ENCODE peak calls at places on chromosomes 11 and 22, in four cellular contexts. One of them, this sample, is unnamed.
A peak's percentile ranks its signal among the peaks of the same experiment; 100 is the strongest.

GRCh38 chr11:117832511-117832910 is 8.0 kb upstream of the FXYD2 start:
- DNase-seq in CD4-positive, CD25-positive, alpha-beta regulatory T cell: no peak
- DNase-seq in PC-3: no peak
- DNase-seq in IMR-90: no peak
- DNase-seq in this sample: no peak

GRCh38 chr22:19775496-19776325 is 15.1 kb downstream of the TBX1 start:
- DNase-seq in CD4-positive, CD25-positive, alpha-beta regulatory T cell: no peak
- DNase-seq in PC-3: no peak
- DNase-seq in IMR-90: no peak
- DNase-seq in this sample: no peak

GRCh38 chr22:49754674-49755590 is 72.7 kb downstream of the BRD1 start:
- DNase-seq in CD4-positive, CD25-positive, alpha-beta regulatory T cell: no peak
- DNase-seq in PC-3: no peak
- DNase-seq in IMR-90: no peak
- DNase-seq in this sample: no peak

GRCh38 chr22:32850157-32850556 is 48.7 kb downstream of the TIMP3 start:
- DNase-seq in CD4-positive, CD25-positive, alpha-beta regulatory T cell: no peak
- DNase-seq in PC-3: no peak
- DNase-seq in IMR-90: no peak
- DNase-seq in this sample: no peak

GRCh38 chr11:67638535-67639437 is 777 bp downstream of the TBX10 start:
- DNase-seq in CD4-positive, CD25-positive, alpha-beta regulatory T cell: no peak
- DNase-seq in PC-3: no peak
- DNase-seq in IMR-90: no peak
- DNase-seq in this sample: no peak

GRCh38 chr11:77668760-77669159 is 31.2 kb upstream of the CLNS1A start:
- DNase-seq in CD4-positive, CD25-positive, alpha-beta regulatory T cell: no peak
- DNase-seq in PC-3: peak; percentile 41
- DNase-seq in IMR-90: peak; percentile 62
- DNase-seq in this sample: no peak

GRCh38 chr11:10991372-10991771 is 133.5 kb upstream of the ZBED5 start:
- DNase-seq in CD4-positive, CD25-positive, alpha-beta regulatory T cell: no peak
- DNase-seq in PC-3: no peak
- DNase-seq in IMR-90: no peak
- DNase-seq in this sample: no peak

GRCh38 chr11:255176-255575 is 18.4 kb downstream of the PSMD13 start:
- DNase-seq in CD4-positive, CD25-positive, alpha-beta regulatory T cell: no peak
- DNase-seq in PC-3: no peak
- DNase-seq in IMR-90: peak; percentile 12
- DNase-seq in this sample: no peak

GRCh38 chr11:97770570-97770969 is 1250.2 kb upstream of the CNTN5 start:
- DNase-seq in CD4-positive, CD25-positive, alpha-beta regulatory T cell: no peak
- DNase-seq in PC-3: no peak
- DNase-seq in IMR-90: no peak
- DNase-seq in this sample: no peak

GRCh38 chr11:131760191-131760951 is 390.0 kb downstream of the NTM start:
- DNase-seq in CD4-positive, CD25-positive, alpha-beta regulatory T cell: no peak
- DNase-seq in PC-3: no peak
- DNase-seq in IMR-90: peak; percentile 95
- DNase-seq in this sample: no peak

GRCh38 chr22:24421428-24421931 is 5.9 kb upstream of the ADORA2A start:
- DNase-seq in CD4-positive, CD25-positive, alpha-beta regulatory T cell: peak; percentile 62
- DNase-seq in PC-3: peak; percentile 14
- DNase-seq in IMR-90: no peak
- DNase-seq in this sample: peak; percentile 51

GRCh38 chr11:128772814-128773213 is 78.9 kb downstream of the FLI1 start:
- DNase-seq in CD4-positive, CD25-positive, alpha-beta regulatory T cell: peak; percentile 50
- DNase-seq in PC-3: no peak
- DNase-seq in IMR-90: no peak
- DNase-seq in this sample: peak; percentile 20

GRCh38 chr11:95833378-95833777 is 43.1 kb downstream of the CEP57 start:
- DNase-seq in CD4-positive, CD25-positive, alpha-beta regulatory T cell: no peak
- DNase-seq in PC-3: no peak
- DNase-seq in IMR-90: no peak
- DNase-seq in this sample: no peak

DNA sequence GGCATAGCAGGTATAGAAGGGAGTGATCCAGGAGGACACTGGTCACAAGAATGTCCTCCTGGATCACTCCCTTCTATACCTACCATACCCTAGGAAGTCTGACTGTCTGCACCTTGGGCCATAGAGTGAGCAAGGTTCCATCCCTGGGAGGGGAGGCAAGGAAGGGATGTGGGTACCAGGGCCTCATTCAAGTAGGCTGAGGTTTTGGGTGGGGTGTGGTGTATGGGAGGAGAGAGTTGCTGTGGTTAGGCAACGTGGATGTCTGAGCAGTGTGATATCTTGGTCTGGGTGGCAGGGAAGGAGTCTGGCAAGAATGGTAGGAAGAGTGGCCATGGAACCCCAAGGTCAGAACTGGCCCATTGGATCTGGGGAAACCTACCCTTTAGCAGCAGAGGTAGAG is 13.2 kb downstream of the PPFIBP2 start:
- DNase-seq in CD4-positive, CD25-positive, alpha-beta regulatory T cell: peak; percentile 89
- DNase-seq in PC-3: no peak
- DNase-seq in IMR-90: no peak
- DNase-seq in this sample: peak; percentile 72
- H3K9me3 ChIP-seq in CD4-positive, CD25-positive, alpha-beta regulatory T cell: no peaks in the 10 kb centered on the region
- H3K9me3 ChIP-seq in PC-3: no peaks in the 10 kb centered on the region
- H3K9me3 ChIP-seq in IMR-90: no peaks in the 10 kb centered on the region
- H3K9me3 ChIP-seq in this sample: no peaks in the 10 kb centered on the region

GRCh38 chr11:119504366-119504765 is 81.4 kb upstream of the THY1 start:
- DNase-seq in CD4-positive, CD25-positive, alpha-beta regulatory T cell: no peak
- DNase-seq in PC-3: no peak
- DNase-seq in IMR-90: no peak
- DNase-seq in this sample: no peak
- H3K9me3 ChIP-seq in CD4-positive, CD25-positive, alpha-beta regulatory T cell: no peaks in the 10 kb centered on the region
- H3K9me3 ChIP-seq in PC-3: no peaks in the 10 kb centered on the region
- H3K9me3 ChIP-seq in IMR-90: peaks cover 2% of the 10 kb centered on the region
- H3K9me3 ChIP-seq in this sample: no peaks in the 10 kb centered on the region

GRCh38 chr11:122700676-122701075 is 45.2 kb downstream of the UBASH3B start:
- DNase-seq in CD4-positive, CD25-positive, alpha-beta regulatory T cell: no peak
- DNase-seq in PC-3: no peak
- DNase-seq in IMR-90: no peak
- DNase-seq in this sample: no peak

GRCh38 chr11:122695076-122695620 is 39.6 kb downstream of the UBASH3B start:
- DNase-seq in CD4-positive, CD25-positive, alpha-beta regulatory T cell: no peak
- DNase-seq in PC-3: no peak
- DNase-seq in IMR-90: no peak
- DNase-seq in this sample: no peak

GRCh38 chr11:122696662-122697061 is 41.1 kb downstream of the UBASH3B start:
- DNase-seq in CD4-positive, CD25-positive, alpha-beta regulatory T cell: peak; percentile 93
- DNase-seq in PC-3: no peak
- DNase-seq in IMR-90: no peak
- DNase-seq in this sample: peak; percentile 79

GRCh38 chr11:122697636-122698167 is 42.2 kb downstream of the UBASH3B start:
- DNase-seq in CD4-positive, CD25-positive, alpha-beta regulatory T cell: peak; percentile 91
- DNase-seq in PC-3: peak; percentile 79
- DNase-seq in IMR-90: peak; percentile 84
- DNase-seq in this sample: peak; percentile 76

GRCh38 chr11:122698390-122698789 is 42.9 kb downstream of the UBASH3B start:
- DNase-seq in CD4-positive, CD25-positive, alpha-beta regulatory T cell: no peak
- DNase-seq in PC-3: no peak
- DNase-seq in IMR-90: no peak
- DNase-seq in this sample: no peak
- H3K9me3 ChIP-seq in CD4-positive, CD25-positive, alpha-beta regulatory T cell: no peaks in the 10 kb centered on the region
- H3K9me3 ChIP-seq in PC-3: no peaks in the 10 kb centered on the region
- H3K9me3 ChIP-seq in IMR-90: no peaks in the 10 kb centered on the region
- H3K9me3 ChIP-seq in this sample: no peaks in the 10 kb centered on the region

DNA sequence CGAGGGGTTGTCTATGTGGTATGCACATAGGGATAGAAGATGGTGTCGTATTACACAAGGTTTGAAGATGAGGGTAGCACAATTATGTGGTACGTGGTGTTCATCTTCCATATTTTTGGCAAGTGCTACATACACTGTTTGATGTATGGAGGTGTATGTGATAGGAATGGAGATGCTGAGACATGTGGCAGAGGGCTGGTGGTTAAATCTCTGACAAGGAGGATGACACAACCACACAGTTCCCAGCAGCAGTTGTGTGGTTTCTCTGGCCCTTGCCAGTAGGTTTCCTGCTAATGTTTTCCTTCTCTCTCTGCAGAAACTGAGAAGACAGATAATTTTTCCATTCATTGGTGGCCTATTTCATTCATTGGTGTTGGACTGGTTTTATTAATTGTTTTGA is 17.0 kb downstream of the NCR3LG1 start:
- DNase-seq in CD4-positive, CD25-positive, alpha-beta regulatory T cell: no peak
- DNase-seq in PC-3: no peak
- DNase-seq in IMR-90: no peak
- DNase-seq in this sample: no peak
- H3K9me3 ChIP-seq in CD4-positive, CD25-positive, alpha-beta regulatory T cell: peaks cover 41% of the 10 kb centered on the region
- H3K9me3 ChIP-seq in PC-3: peaks cover 23% of the 10 kb centered on the region
- H3K9me3 ChIP-seq in IMR-90: peaks cover 44% of the 10 kb centered on the region
- H3K9me3 ChIP-seq in this sample: peaks cover 42% of the 10 kb centered on the region

GRCh38 chr11:41177791-41178190 is 281.7 kb downstream of the LRRC4C start:
- DNase-seq in CD4-positive, CD25-positive, alpha-beta regulatory T cell: no peak
- DNase-seq in PC-3: no peak
- DNase-seq in IMR-90: no peak
- DNase-seq in this sample: no peak

GRCh38 chr11:41175304-41175972 is 284.0 kb downstream of the LRRC4C start:
- DNase-seq in CD4-positive, CD25-positive, alpha-beta regulatory T cell: no peak
- DNase-seq in PC-3: peak; percentile 11
- DNase-seq in IMR-90: no peak
- DNase-seq in this sample: no peak
- H3K9me3 ChIP-seq in CD4-positive, CD25-positive, alpha-beta regulatory T cell: peaks cover 7% of the 10 kb centered on the region
- H3K9me3 ChIP-seq in PC-3: no peaks in the 10 kb centered on the region
- H3K9me3 ChIP-seq in IMR-90: no peaks in the 10 kb centered on the region
- H3K9me3 ChIP-seq in this sample: no peaks in the 10 kb centered on the region

GRCh38 chr22:47437636-47438035 is 675.2 kb downstream of the TBC1D22A start:
- DNase-seq in CD4-positive, CD25-positive, alpha-beta regulatory T cell: no peak
- DNase-seq in PC-3: no peak
- DNase-seq in IMR-90: no peak
- DNase-seq in this sample: no peak
- H3K9me3 ChIP-seq in CD4-positive, CD25-positive, alpha-beta regulatory T cell: peaks cover 10% of the 10 kb centered on the region
- H3K9me3 ChIP-seq in PC-3: no peaks in the 10 kb centered on the region
- H3K9me3 ChIP-seq in IMR-90: peaks cover 38% of the 10 kb centered on the region
- H3K9me3 ChIP-seq in this sample: peaks cover 26% of the 10 kb centered on the region